ENCODE peak calls at places on chromosomes 1 and 21, in seven cellular contexts. One of them, this sample, is unnamed.

GRCh38 chr1:95098196-95098595 is 19.0 kb upstream of the TLCD4 start:
- DNase-seq in mesendoderm: no peak
- DNase-seq in IMR-90: peak
- DNase-seq in trophoblast cell: no peak
- DNase-seq in neuronal stem cell: no peak
- DNase-seq in H1: no peak
- DNase-seq in mesenchymal stem cell: peak
- DNase-seq in this sample: no peak

GRCh38 chr1:240797050-240797449 is 185.1 kb upstream of the GREM2 start:
- DNase-seq in mesendoderm: peak
- DNase-seq in mesenchymal stem cell: no peak
- DNase-seq in H1: no peak
- DNase-seq in IMR-90: peak
- DNase-seq in neuronal stem cell: no peak
- DNase-seq in trophoblast cell: peak
- DNase-seq in this sample: no peak

GRCh38 chr1:1124786-1125642 is 9.1 kb upstream of the C1orf159 start:
- DNase-seq in trophoblast cell: peak
- DNase-seq in H1: no peak
- DNase-seq in neuronal stem cell: no peak
- DNase-seq in mesenchymal stem cell: no peak
- DNase-seq in IMR-90: no peak
- DNase-seq in mesendoderm: no peak
- DNase-seq in this sample: no peak

GRCh38 chr1:45355683-45356082 is 15.4 kb upstream of the MUTYH start:
- DNase-seq in mesendoderm: no peak
- DNase-seq in trophoblast cell: no peak
- DNase-seq in H1: no peak
- DNase-seq in mesenchymal stem cell: no peak
- DNase-seq in neuronal stem cell: no peak
- DNase-seq in IMR-90: peak
- DNase-seq in this sample: no peak

GRCh38 chr1:94962745-94963265 is 35.9 kb upstream of the CNN3 start:
- DNase-seq in neuronal stem cell: no peak
- DNase-seq in trophoblast cell: no peak
- DNase-seq in H1: no peak
- DNase-seq in mesenchymal stem cell: peak
- DNase-seq in mesendoderm: no peak
- DNase-seq in IMR-90: peak
- DNase-seq in this sample: no peak

GRCh38 chr1:28111157-28111556 is 22.7 kb upstream of the EYA3 start:
- DNase-seq in mesendoderm: no peak
- DNase-seq in trophoblast cell: no peak
- DNase-seq in IMR-90: no peak
- DNase-seq in H1: no peak
- DNase-seq in mesenchymal stem cell: no peak
- DNase-seq in neuronal stem cell: no peak
- DNase-seq in this sample: no peak

GRCh38 chr21:43880111-43880985 is 15.3 kb downstream of the AGPAT3 start:
- DNase-seq in H1: no peak
- DNase-seq in neuronal stem cell: no peak
- DNase-seq in mesendoderm: no peak
- DNase-seq in mesenchymal stem cell: peak
- DNase-seq in IMR-90: peak
- DNase-seq in trophoblast cell: no peak
- DNase-seq in this sample: no peak

GRCh38 chr1:100642826-100643225 is 76.7 kb upstream of the VCAM1 start:
- DNase-seq in H1: no peak
- DNase-seq in IMR-90: no peak
- DNase-seq in trophoblast cell: no peak
- DNase-seq in mesendoderm: no peak
- DNase-seq in mesenchymal stem cell: no peak
- DNase-seq in neuronal stem cell: no peak
- DNase-seq in this sample: no peak

GRCh38 chr1:30744060-30744756 is 13.4 kb downstream of the LAPTM5 start:
- DNase-seq in mesenchymal stem cell: peak
- DNase-seq in mesendoderm: no peak
- DNase-seq in H1: no peak
- DNase-seq in neuronal stem cell: no peak
- DNase-seq in trophoblast cell: peak
- DNase-seq in IMR-90: peak
- DNase-seq in this sample: no peak

GRCh38 chr1:31198150-31198549 is 41.5 kb downstream of the NKAIN1 start:
- DNase-seq in mesendoderm: no peak
- DNase-seq in trophoblast cell: no peak
- DNase-seq in neuronal stem cell: no peak
- DNase-seq in mesenchymal stem cell: no peak
- DNase-seq in H1: no peak
- DNase-seq in IMR-90: no peak
- DNase-seq in this sample: no peak

GRCh38 chr1:177274687-177275211 is 104.0 kb downstream of the BRINP2 start:
- DNase-seq in IMR-90: peak
- DNase-seq in mesenchymal stem cell: peak
- DNase-seq in mesendoderm: no peak
- DNase-seq in H1: no peak
- DNase-seq in neuronal stem cell: no peak
- DNase-seq in trophoblast cell: no peak
- DNase-seq in this sample: no peak

GRCh38 chr1:160357286-160358002 is 9.4 kb upstream of the NHLH1 start:
- DNase-seq in IMR-90: no peak
- DNase-seq in mesenchymal stem cell: no peak
- DNase-seq in mesendoderm: no peak
- DNase-seq in trophoblast cell: peak
- DNase-seq in H1: no peak
- DNase-seq in neuronal stem cell: no peak
- DNase-seq in this sample: no peak

GRCh38 chr1:70331962-70332361 is 22.6 kb downstream of the ANKRD13C start:
- DNase-seq in IMR-90: no peak
- DNase-seq in H1: no peak
- DNase-seq in trophoblast cell: no peak
- DNase-seq in mesenchymal stem cell: peak
- DNase-seq in mesendoderm: no peak
- DNase-seq in neuronal stem cell: no peak
- DNase-seq in this sample: no peak

GRCh38 chr1:210779259-210779658 is 354.7 kb downstream of the KCNH1 start:
- DNase-seq in IMR-90: no peak
- DNase-seq in mesendoderm: no peak
- DNase-seq in H1: no peak
- DNase-seq in neuronal stem cell: no peak
- DNase-seq in mesenchymal stem cell: no peak
- DNase-seq in trophoblast cell: no peak
- DNase-seq in this sample: no peak
- H3K23ac ChIP-seq in IMR-90: no peak
- H3K23ac ChIP-seq in mesendoderm: no peak
- H3K23ac ChIP-seq in H1: no peak
- H3K23ac ChIP-seq in neuronal stem cell: no peak
- H3K23ac ChIP-seq in mesenchymal stem cell: no peak
- H3K23ac ChIP-seq in trophoblast cell: no peak
- H3K23ac ChIP-seq in this sample: no peak

GRCh38 chr1:217343907-217344306 is 287.0 kb downstream of the GPATCH2 start:
- DNase-seq in mesendoderm: no peak
- DNase-seq in IMR-90: no peak
- DNase-seq in neuronal stem cell: no peak
- DNase-seq in trophoblast cell: no peak
- DNase-seq in mesenchymal stem cell: no peak
- DNase-seq in H1: no peak
- DNase-seq in this sample: peak
- H4K8ac ChIP-seq in mesendoderm: no peak
- H4K8ac ChIP-seq in IMR-90: no peak
- H4K8ac ChIP-seq in neuronal stem cell: no peak
- H4K8ac ChIP-seq in trophoblast cell: no peak
- H4K8ac ChIP-seq in mesenchymal stem cell: no peak
- H4K8ac ChIP-seq in H1: no peak
- H4K8ac ChIP-seq in this sample: no peak

GRCh38 chr1:13516606-13517005 is 2.8 kb upstream of the LRRC38 start:
- DNase-seq in mesendoderm: no peak
- DNase-seq in neuronal stem cell: no peak
- DNase-seq in IMR-90: no peak
- DNase-seq in mesenchymal stem cell: no peak
- DNase-seq in trophoblast cell: no peak
- DNase-seq in H1: no peak
- DNase-seq in this sample: no peak

GRCh38 chr1:13510499-13510898 is 3.3 kb downstream of the LRRC38 start:
- DNase-seq in mesendoderm: no peak
- DNase-seq in H1: no peak
- DNase-seq in neuronal stem cell: no peak
- DNase-seq in trophoblast cell: no peak
- DNase-seq in mesenchymal stem cell: no peak
- DNase-seq in IMR-90: no peak
- DNase-seq in this sample: no peak

GRCh38 chr1:13513885-13514546 is at the start of gene LRRC38:
- DNase-seq in H1: no peak
- DNase-seq in mesendoderm: peak
- DNase-seq in mesenchymal stem cell: no peak
- DNase-seq in trophoblast cell: no peak
- DNase-seq in neuronal stem cell: no peak
- DNase-seq in IMR-90: no peak
- DNase-seq in this sample: peak

GRCh38 chr1:13512472-13512871 is 1.3 kb downstream of the LRRC38 start:
- DNase-seq in IMR-90: no peak
- DNase-seq in mesendoderm: peak
- DNase-seq in mesenchymal stem cell: no peak
- DNase-seq in neuronal stem cell: no peak
- DNase-seq in H1: no peak
- DNase-seq in trophoblast cell: no peak
- DNase-seq in this sample: no peak

DNA sequence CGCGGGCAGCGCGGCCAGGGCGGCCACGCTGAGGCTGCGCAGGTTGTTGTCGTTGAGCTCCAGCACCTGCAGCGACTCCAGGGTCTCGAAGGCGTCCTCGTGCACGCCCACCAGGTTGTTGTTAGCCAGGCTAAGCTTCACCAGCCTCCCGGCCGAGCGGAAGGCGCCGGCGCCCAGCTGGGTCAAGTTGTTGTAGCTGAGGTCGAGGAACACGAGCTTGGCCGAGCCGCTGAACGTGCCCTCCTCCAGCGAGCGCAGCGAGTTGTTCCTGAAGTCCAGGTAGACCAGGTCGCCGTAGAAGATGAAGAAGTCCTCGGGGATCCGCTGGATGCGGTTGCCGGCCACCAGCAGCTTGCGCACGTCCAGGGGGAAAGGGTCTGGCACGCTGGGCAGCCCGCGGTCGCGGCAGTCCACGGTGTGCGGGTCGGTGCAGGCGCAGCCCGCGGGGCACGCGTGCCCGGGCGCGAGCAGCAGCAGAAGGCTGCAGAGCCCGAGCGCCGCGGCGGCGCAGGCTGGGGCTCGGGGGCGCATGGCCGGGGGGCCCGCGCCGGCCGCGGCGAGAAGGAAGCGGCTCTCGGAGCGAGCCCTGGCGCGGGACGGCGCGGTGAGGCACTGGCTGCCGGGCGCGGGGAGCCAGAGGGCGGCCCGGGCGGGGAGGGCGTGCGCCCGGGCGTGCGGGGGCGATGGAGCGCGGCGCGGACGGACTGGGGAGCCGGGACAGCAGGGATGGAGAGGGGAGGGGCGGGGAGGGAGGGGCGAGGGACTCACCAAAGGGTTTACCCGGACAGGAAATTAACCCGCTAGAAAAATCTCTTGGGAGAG is 529 bp downstream of the LRRC38 start:
- DNase-seq in mesendoderm: peak
- DNase-seq in IMR-90: no peak
- DNase-seq in neuronal stem cell: no peak
- DNase-seq in trophoblast cell: no peak
- DNase-seq in H1: no peak
- DNase-seq in mesenchymal stem cell: no peak
- DNase-seq in this sample: peak
- H3K23ac ChIP-seq in mesendoderm: peak
- H3K23ac ChIP-seq in IMR-90: no peak
- H3K23ac ChIP-seq in neuronal stem cell: peak
- H3K23ac ChIP-seq in trophoblast cell: no peak
- H3K23ac ChIP-seq in H1: no peak
- H3K23ac ChIP-seq in mesenchymal stem cell: no peak
- H3K23ac ChIP-seq in this sample: no peak

DNA sequence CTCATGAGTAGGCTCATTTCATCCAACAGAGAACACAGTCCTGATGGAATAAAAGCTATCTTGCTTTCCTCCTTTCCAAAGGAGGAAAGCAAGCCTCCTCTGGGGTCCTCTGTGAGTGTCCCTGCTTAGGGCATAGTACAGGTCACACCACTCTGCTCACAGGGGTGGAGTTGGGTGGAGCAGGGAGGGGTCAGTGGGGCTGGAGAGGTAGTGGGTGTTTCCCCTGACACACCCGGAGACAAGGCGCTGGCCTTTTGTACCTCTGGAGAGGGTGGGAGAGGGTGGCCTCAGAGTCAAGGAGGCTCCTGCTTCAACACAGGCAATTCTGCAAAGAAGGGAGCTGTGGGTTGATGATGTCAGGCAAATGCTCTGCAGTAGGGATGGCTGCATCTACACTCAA is 58.5 kb upstream of the PLXNA2 start:
- DNase-seq in neuronal stem cell: no peak
- DNase-seq in mesendoderm: no peak
- DNase-seq in trophoblast cell: no peak
- DNase-seq in mesenchymal stem cell: no peak
- DNase-seq in H1: no peak
- DNase-seq in IMR-90: no peak
- DNase-seq in this sample: no peak
- H4K8ac ChIP-seq in neuronal stem cell: no peak
- H4K8ac ChIP-seq in mesendoderm: no peak
- H4K8ac ChIP-seq in trophoblast cell: no peak
- H4K8ac ChIP-seq in mesenchymal stem cell: no peak
- H4K8ac ChIP-seq in H1: no peak
- H4K8ac ChIP-seq in IMR-90: no peak
- H4K8ac ChIP-seq in this sample: no peak

GRCh38 chr1:5945445-5945844 is 46.8 kb downstream of the NPHP4 start:
- DNase-seq in trophoblast cell: no peak
- DNase-seq in H1: no peak
- DNase-seq in mesendoderm: no peak
- DNase-seq in IMR-90: no peak
- DNase-seq in mesenchymal stem cell: no peak
- DNase-seq in neuronal stem cell: no peak
- DNase-seq in this sample: peak
- H3K23ac ChIP-seq in trophoblast cell: no peak
- H3K23ac ChIP-seq in H1: no peak
- H3K23ac ChIP-seq in mesendoderm: no peak
- H3K23ac ChIP-seq in IMR-90: no peak
- H3K23ac ChIP-seq in mesenchymal stem cell: no peak
- H3K23ac ChIP-seq in neuronal stem cell: no peak
- H3K23ac ChIP-seq in this sample: no peak

DNA sequence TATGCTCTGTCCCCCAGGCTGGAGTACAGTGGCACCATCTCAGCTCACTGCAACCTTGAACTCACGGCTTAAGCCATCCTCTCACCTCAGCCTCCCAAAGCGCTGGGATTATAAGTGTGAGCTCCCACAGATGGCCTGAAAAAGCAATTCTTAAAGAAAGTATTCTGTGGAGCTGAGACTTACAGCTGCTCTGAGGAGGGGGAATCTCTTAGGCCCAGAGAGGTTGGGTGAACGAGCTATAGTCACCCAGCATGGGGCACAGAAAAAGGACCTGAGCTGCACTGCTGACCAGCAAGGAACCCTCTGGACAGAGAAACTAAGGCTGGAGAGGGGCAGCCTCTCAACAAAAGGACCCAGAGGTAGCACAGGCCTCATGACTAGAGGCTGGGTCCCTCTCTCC is 1.3 kb downstream of the PAQR7 start:
- DNase-seq in mesendoderm: no peak
- DNase-seq in H1: no peak
- DNase-seq in trophoblast cell: no peak
- DNase-seq in neuronal stem cell: no peak
- DNase-seq in IMR-90: no peak
- DNase-seq in mesenchymal stem cell: no peak
- DNase-seq in this sample: no peak
- H4K8ac ChIP-seq in mesendoderm: no peak
- H4K8ac ChIP-seq in H1: no peak
- H4K8ac ChIP-seq in trophoblast cell: peak
- H4K8ac ChIP-seq in neuronal stem cell: no peak
- H4K8ac ChIP-seq in IMR-90: peak
- H4K8ac ChIP-seq in mesenchymal stem cell: peak
- H4K8ac ChIP-seq in this sample: no peak

This sample was measured in H9.